ENCODE peak calls at places on chromosomes 3 and 15, in five cellular contexts. J is uterus, X is A549, S is tibial nerve, P is Peyer's patch. V is an unnamed sample. For H3K4me1, the result is how much of the 10 kb centered on the place peaks cover.

GRCh38 chr3:72260590-72260914 is 475.6 kb upstream of the PROK2 start:
- DNase-seq in S (no peak), P (no peak), X (no peak), J (no peak), V (no peak)

GRCh38 chr3:149717391-149718056 is 34.8 kb downstream of the COMMD2 start:
- DNase-seq in P (no peak), X (peak), S (peak), J (peak), V (peak)

GRCh38 chr15:101110681-101111569 is 140.9 kb downstream of the CHSY1 start:
- DNase-seq in J (no peak), P (no peak), X (no peak), S (no peak), V (no peak)

GRCh38 chr15:80828796-80829195 is 49.6 kb downstream of the CEMIP start:
- DNase-seq in S (no peak), J (no peak), P (no peak), X (no peak), V (no peak)

GRCh38 chr15:84811151-84811550 is 6.0 kb upstream of the ALPK3 start:
- DNase-seq in J (no peak), P (no peak), S (no peak), X (no peak), V (no peak)

GRCh38 chr3:128402319-128402718 is 64.4 kb downstream of the DNAJB8 start:
- DNase-seq in X (no peak), S (no peak), P (no peak), J (no peak), V (no peak)

GRCh38 chr3:118536764-118537163 is 497.9 kb downstream of the IGSF11 start:
- DNase-seq in X (no peak), P (no peak), S (no peak), J (no peak), V (no peak)

GRCh38 chr3:71132995-71133730 is 450.4 kb downstream of the FOXP1 start:
- DNase-seq in J (no peak), X (no peak), P (no peak), S (no peak), V (no peak)

GRCh38 chr3:143565943-143566342 is 282.3 kb downstream of the SLC9A9 start:
- DNase-seq in X (no peak), S (no peak), P (no peak), J (no peak), V (no peak)

GRCh38 chr3:54862526-54862925 is 65.3 kb downstream of the LRTM1 start:
- DNase-seq in X (no peak), P (no peak), S (no peak), J (no peak), V (no peak)

GRCh38 chr3:147540921-147541320 is 131.8 kb downstream of the ZIC1 start:
- DNase-seq in J (no peak), P (no peak), S (no peak), X (no peak), V (no peak)

GRCh38 chr3:71542548-71543370 is 40.8 kb downstream of the FOXP1 start:
- DNase-seq in S (peak), X (no peak), J (peak), P (peak), V (peak)

GRCh38 chr15:90306560-90306959 is 41.1 kb downstream of the NGRN start:
- DNase-seq in S (no peak), P (no peak), J (no peak), X (no peak), V (no peak)

GRCh38 chr3:127477396-127477795 is 113.1 kb downstream of the TPRA1 start:
- DNase-seq in J (no peak), X (no peak), S (no peak), P (no peak), V (no peak)

GRCh38 chr15:68676926-68677325 is 98.1 kb downstream of the CORO2B start:
- DNase-seq in P (no peak), J (no peak), X (no peak), S (no peak), V (no peak)

GRCh38 chr3:179330438-179330837 is 7.6 kb downstream of the ZNF639 start:
- DNase-seq in P (no peak), S (no peak), J (no peak), X (no peak), V (no peak)

GRCh38 chr3:169929830-169930519 is 18.6 kb downstream of the SAMD7 start:
- DNase-seq in X (no peak), S (no peak), J (no peak), P (peak), V (no peak)

GRCh38 chr3:169931747-169932520 is 20.6 kb downstream of the SAMD7 start:
- DNase-seq in X (no peak), S (no peak), J (no peak), P (peak), V (no peak)
- H3K4me1 ChIP-seq in X (under half), S (under half), J (under half), P (under half), V (under half)

DNA sequence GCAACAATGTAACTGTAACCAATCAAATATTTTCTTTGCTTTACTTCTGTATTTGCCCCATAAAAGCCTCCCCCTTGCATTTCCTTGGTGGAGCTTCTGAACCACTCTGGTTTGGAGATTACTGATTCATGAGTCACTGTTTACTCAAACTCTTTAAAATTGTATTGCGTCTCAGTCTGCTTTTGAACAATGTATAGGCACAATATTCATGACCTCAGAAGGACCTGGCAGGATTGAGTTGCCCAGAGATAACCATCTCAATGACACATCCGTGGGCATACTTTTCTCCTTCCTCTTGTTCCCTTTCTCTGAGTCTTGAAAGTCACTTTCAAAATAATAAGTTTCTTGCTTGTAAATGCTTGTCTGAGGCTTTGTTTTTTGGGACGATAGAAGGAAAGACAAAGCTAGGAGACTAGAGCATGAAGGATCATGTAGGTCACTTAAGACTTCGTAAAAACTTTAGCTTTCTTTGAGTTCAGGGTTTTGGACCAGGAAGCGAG is 57.1 kb upstream of the POU1F1 start:
- DNase-seq in S (no peak), X (peak), J (no peak), P (no peak), V (no peak)
- TF ChIP-seq POLR2A in S (no peak), X (no peak), J (no peak), P (no peak), V (no peak)

DNA sequence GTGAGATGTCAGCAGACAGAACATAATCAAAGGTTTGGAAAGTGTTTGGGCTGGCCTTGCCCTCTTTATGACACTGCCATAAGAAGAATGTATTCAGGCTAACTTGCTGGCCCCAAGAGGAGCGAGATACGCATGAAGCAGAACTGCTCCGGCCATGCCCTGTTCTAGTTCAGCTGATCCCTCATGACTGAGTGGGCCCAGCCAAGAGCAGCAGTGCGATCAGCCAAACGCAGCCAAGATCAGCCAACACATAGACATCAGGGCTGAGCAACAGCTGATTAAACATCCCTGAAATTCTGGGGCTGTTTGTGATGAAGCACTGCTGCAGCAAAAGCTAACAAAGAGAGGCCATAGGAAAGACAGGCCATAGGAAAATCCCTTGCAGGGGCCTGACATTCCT is 24.1 kb downstream of the POMGNT2 start:
- DNase-seq in P (no peak), S (no peak), X (no peak), J (no peak), V (no peak)
- H3K4me1 ChIP-seq in P (under half), S (under half), X (under half), J (under half), V (under half)

GRCh38 chr3:129429597-129429996 is 1.2 kb upstream of the EFCAB12 start:
- DNase-seq in P (no peak), J (no peak), X (no peak), S (no peak), V (no peak)

GRCh38 chr3:129429080-129429451 is 630 bp upstream of the EFCAB12 start:
- DNase-seq in J (no peak), P (no peak), X (no peak), S (no peak), V (no peak)

GRCh38 chr3:129425619-129426018 is 2.8 kb downstream of the EFCAB12 start:
- DNase-seq in J (no peak), S (no peak), X (no peak), P (no peak), V (no peak)

GRCh38 chr3:129428020-129428381 is 435 bp downstream of the EFCAB12 start:
- DNase-seq in P (no peak), J (no peak), X (no peak), S (no peak), V (no peak)

GRCh38 chr3:129428382-129429079 is at the start of gene EFCAB12:
- DNase-seq in S (peak), P (peak), X (peak), J (peak), V (peak)
- TF ChIP-seq POLR2A in S (no peak), P (no peak), X (no peak), J (no peak), V (no peak)

GRCh38 chr3:108221403-108221802 is 821 bp downstream of the IFT57 start:
- DNase-seq in P (no peak), X (no peak), S (no peak), J (no peak), V (no peak)
- H3K4me1 ChIP-seq in P (under half), X (under half), S (half or more), J (under half), V (under half)

GRCh38 chr15:27669641-27670040 is 429.5 kb downstream of the OCA2 start:
- DNase-seq in J (no peak), X (no peak), P (no peak), S (no peak), V (no peak)
- TF ChIP-seq POLR2A in J (no peak), X (no peak), P (no peak), S (no peak), V (no peak)

DNA sequence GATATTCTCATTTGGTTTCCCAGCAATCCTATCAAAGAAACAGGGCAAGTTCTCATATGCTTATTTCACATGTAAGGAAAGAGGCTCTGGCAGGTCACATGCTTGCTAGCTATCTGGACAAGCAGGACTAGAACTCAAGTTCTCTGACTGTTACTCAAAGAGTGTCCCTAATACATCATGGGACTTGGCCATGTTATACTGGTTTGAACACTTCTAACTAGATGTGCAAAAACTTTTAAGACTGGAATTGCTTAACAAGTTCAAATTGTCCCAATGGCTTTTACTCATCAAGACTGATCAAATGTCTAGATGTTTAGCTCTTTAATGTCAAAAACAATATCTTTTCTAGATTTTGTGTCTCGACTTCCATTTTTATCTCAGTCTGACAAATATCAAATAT is 6.8 kb downstream of the GATM start:
- DNase-seq in P (no peak), S (no peak), J (no peak), X (no peak), V (no peak)
- H3K4me1 ChIP-seq in P (under half), S (under half), J (under half), X (under half), V (under half)

DNA sequence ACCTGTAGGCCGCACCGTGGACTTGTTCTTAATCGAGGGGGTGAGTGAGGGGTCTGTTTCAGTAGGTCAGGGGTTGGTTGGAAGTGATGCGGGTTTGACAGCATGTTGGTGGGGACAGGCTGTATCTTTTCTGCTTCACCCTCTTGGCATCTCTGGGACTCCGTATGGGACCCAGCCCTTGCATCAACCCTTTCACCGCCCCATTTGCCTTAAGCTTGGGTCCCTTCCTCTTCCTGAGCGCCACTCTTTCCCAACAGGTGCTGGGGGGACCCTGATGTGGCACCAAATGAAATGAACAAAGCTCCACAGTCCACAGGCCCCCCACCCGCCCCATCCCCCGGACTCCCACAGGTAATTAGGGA is 1.1 kb downstream of the EIF4G1 start:
- DNase-seq in J (no peak), P (no peak), S (no peak), X (no peak), V (no peak)
- TF ChIP-seq POLR2A in J (no peak), P (no peak), S (no peak), X (no peak), V (no peak)